ENCODE peak calls at places on chromosomes 6 and 20, in four cellular contexts. One of them, this sample, is unnamed. For H3K4me1, the result is how much of the 10 kb centered on the place peaks cover.

GRCh38 chr6:50030350-50030749 is 8.6 kb upstream of the DEFB110 start:
- DNase-seq in A549: no peak
- DNase-seq in adrenal gland: no peak
- DNase-seq in breast epithelium: no peak
- DNase-seq in this sample: no peak

GRCh38 chr6:56172144-56172543 is 75.2 kb downstream of the COL21A1 start:
- DNase-seq in A549: no peak
- DNase-seq in adrenal gland: no peak
- DNase-seq in breast epithelium: no peak
- DNase-seq in this sample: no peak

GRCh38 chr6:151387581-151387980 is 3.8 kb downstream of the ZBTB2 start:
- DNase-seq in A549: no peak
- DNase-seq in adrenal gland: no peak
- DNase-seq in breast epithelium: no peak
- DNase-seq in this sample: no peak

GRCh38 chr20:33309631-33310030 is 26.6 kb downstream of the BPIFB1 start:
- DNase-seq in A549: no peak
- DNase-seq in adrenal gland: no peak
- DNase-seq in breast epithelium: no peak
- DNase-seq in this sample: no peak

GRCh38 chr20:48482790-48483189 is 345.0 kb downstream of the PREX1 start:
- DNase-seq in A549: no peak
- DNase-seq in adrenal gland: no peak
- DNase-seq in breast epithelium: no peak
- DNase-seq in this sample: no peak

GRCh38 chr6:3961581-3962225 is 112.5 kb downstream of the FAM50B start:
- DNase-seq in A549: no peak
- DNase-seq in adrenal gland: no peak
- DNase-seq in breast epithelium: no peak
- DNase-seq in this sample: no peak

GRCh38 chr6:156634971-156635371 is 142.2 kb upstream of the ARID1B start:
- DNase-seq in A549: no peak
- DNase-seq in adrenal gland: no peak
- DNase-seq in breast epithelium: no peak
- DNase-seq in this sample: no peak

GRCh38 chr6:38522322-38522721 is 117.4 kb downstream of the BTBD9 start:
- DNase-seq in A549: peak
- DNase-seq in adrenal gland: no peak
- DNase-seq in breast epithelium: no peak
- DNase-seq in this sample: no peak

GRCh38 chr6:118580585-118581419 is 32.7 kb downstream of the PLN start:
- DNase-seq in A549: peak
- DNase-seq in adrenal gland: peak
- DNase-seq in breast epithelium: no peak
- DNase-seq in this sample: peak

GRCh38 chr20:8078528-8078914 is 53.5 kb upstream of the PLCB1 start:
- DNase-seq in A549: peak
- DNase-seq in adrenal gland: no peak
- DNase-seq in breast epithelium: no peak
- DNase-seq in this sample: no peak

GRCh38 chr6:44989391-44989790 is 338.7 kb upstream of the RUNX2 start:
- DNase-seq in A549: no peak
- DNase-seq in adrenal gland: no peak
- DNase-seq in breast epithelium: no peak
- DNase-seq in this sample: no peak

GRCh38 chr6:143803769-143804540 is 39.2 kb upstream of the LTV1 start:
- DNase-seq in A549: no peak
- DNase-seq in adrenal gland: no peak
- DNase-seq in breast epithelium: no peak
- DNase-seq in this sample: no peak

GRCh38 chr6:15962449-15962764 is 166.5 kb upstream of the MYLIP start:
- DNase-seq in A549: no peak
- DNase-seq in adrenal gland: no peak
- DNase-seq in breast epithelium: no peak
- DNase-seq in this sample: no peak

GRCh38 chr6:119609865-119610264 is 260.3 kb upstream of the MAN1A1 start:
- DNase-seq in A549: no peak
- DNase-seq in adrenal gland: no peak
- DNase-seq in breast epithelium: no peak
- DNase-seq in this sample: no peak

GRCh38 chr6:151807513-151808330 is at the start of gene ESR1:
- DNase-seq in A549: no peak
- DNase-seq in adrenal gland: peak
- DNase-seq in breast epithelium: peak
- DNase-seq in this sample: peak

GRCh38 chr20:61300741-61301140 is 48.7 kb downstream of the CDH4 start:
- DNase-seq in A549: no peak
- DNase-seq in adrenal gland: no peak
- DNase-seq in breast epithelium: no peak
- DNase-seq in this sample: no peak

GRCh38 chr20:45944151-45944964 is 9.9 kb downstream of the PCIF1 start:
- DNase-seq in A549: peak
- DNase-seq in adrenal gland: peak
- DNase-seq in breast epithelium: no peak
- DNase-seq in this sample: no peak

GRCh38 chr6:82331031-82331773 is 32.4 kb upstream of the TPBG start:
- DNase-seq in A549: peak
- DNase-seq in adrenal gland: no peak
- DNase-seq in breast epithelium: no peak
- DNase-seq in this sample: no peak

GRCh38 chr20:50484271-50484976 is 25.8 kb upstream of the PTPN1 start:
- DNase-seq in A549: no peak
- DNase-seq in adrenal gland: no peak
- DNase-seq in breast epithelium: no peak
- DNase-seq in this sample: no peak

GRCh38 chr6:116229287-116229913 is 24.5 kb downstream of the TSPYL4 start:
- DNase-seq in A549: peak
- DNase-seq in adrenal gland: peak
- DNase-seq in breast epithelium: peak
- DNase-seq in this sample: peak

DNA sequence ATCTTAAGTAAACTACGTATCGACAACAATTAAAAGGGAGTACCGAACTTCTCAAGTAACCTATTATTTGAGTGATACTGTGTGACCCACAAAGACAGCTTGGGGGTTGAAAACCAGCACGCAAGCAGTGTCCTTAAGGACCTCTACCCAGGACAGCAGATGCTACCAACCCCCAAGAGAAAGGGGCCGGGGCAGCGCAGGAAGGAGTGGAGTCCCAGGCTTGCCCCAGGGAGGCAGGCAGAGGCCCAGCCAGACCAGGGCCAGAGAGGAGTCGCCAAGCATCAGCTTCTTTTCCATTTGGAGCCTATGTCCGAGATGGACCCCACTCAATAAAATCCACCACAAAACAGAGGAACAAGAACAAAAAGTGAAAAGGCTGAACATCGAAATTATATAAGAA is 11.9 kb downstream of the DIDO1 start:
- DNase-seq in A549: no peak
- DNase-seq in adrenal gland: no peak
- DNase-seq in breast epithelium: no peak
- DNase-seq in this sample: no peak
- H3K27ac ChIP-seq in A549: no peak
- H3K27ac ChIP-seq in adrenal gland: no peak
- H3K27ac ChIP-seq in breast epithelium: no peak
- H3K27ac ChIP-seq in this sample: peak

GRCh38 chr6:163437466-163437865 is 22.9 kb downstream of the QKI start:
- DNase-seq in A549: no peak
- DNase-seq in adrenal gland: no peak
- DNase-seq in breast epithelium: no peak
- DNase-seq in this sample: no peak
- H3K4me1 ChIP-seq in A549: under half
- H3K4me1 ChIP-seq in adrenal gland: under half
- H3K4me1 ChIP-seq in breast epithelium: under half
- H3K4me1 ChIP-seq in this sample: under half

GRCh38 chr20:58244517-58245030 is 16.1 kb upstream of the ANKRD60 start:
- DNase-seq in A549: no peak
- DNase-seq in adrenal gland: no peak
- DNase-seq in breast epithelium: no peak
- DNase-seq in this sample: no peak
- TF ChIP-seq POLR2A in A549: no peak
- TF ChIP-seq POLR2A in adrenal gland: no peak
- TF ChIP-seq POLR2A in breast epithelium: no peak
- TF ChIP-seq POLR2A in this sample: no peak

DNA sequence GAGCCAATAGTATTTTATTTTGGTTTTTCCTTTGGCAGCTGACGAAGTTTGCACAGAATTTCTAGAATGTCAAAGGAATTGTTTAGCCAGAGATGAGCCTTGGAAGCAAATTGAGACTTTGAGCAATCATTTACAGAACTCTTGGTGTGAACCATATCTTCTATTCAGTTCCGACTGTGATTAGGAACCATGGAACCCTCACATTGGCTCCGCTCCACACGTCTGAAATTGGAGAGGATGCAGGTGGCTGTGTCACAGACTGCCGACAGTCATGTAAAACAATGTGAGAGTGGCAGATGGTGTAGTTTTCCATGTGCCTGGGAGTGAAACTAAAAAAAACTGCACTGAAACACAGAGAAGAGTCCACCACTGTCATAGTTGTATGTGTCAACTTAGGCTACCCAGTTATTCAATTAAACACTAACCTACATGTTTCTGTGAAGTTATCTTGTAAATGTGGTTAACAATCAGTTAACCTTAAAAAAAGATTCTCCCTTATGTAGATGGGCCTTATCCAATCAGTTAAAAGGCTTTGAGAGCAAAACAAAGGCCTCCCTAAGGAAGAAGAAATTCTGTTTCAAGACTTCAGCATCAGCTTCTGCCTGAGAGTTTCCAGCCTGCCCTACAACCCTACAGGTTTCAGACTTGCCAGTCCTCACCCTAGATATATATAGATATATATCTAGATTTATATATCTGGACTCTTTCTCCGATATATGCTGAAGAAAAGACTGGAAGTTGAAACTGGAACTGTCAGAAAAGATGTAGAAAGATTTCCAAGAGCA is 3.3 kb upstream of the HMGN4 start:
- DNase-seq in A549: peak
- DNase-seq in adrenal gland: no peak
- DNase-seq in breast epithelium: no peak
- DNase-seq in this sample: no peak
- H3K27ac ChIP-seq in A549: no peak
- H3K27ac ChIP-seq in adrenal gland: no peak
- H3K27ac ChIP-seq in breast epithelium: no peak
- H3K27ac ChIP-seq in this sample: peak

GRCh38 chr20:41159547-41159946 is 22.2 kb downstream of the PLCG1 start:
- DNase-seq in A549: no peak
- DNase-seq in adrenal gland: no peak
- DNase-seq in breast epithelium: no peak
- DNase-seq in this sample: no peak
- H3K4me1 ChIP-seq in A549: under half
- H3K4me1 ChIP-seq in adrenal gland: under half
- H3K4me1 ChIP-seq in breast epithelium: under half
- H3K4me1 ChIP-seq in this sample: under half

GRCh38 chr6:93523365-93523764 is 104.0 kb upstream of the EPHA7 start:
- DNase-seq in A549: no peak
- DNase-seq in adrenal gland: no peak
- DNase-seq in breast epithelium: no peak
- DNase-seq in this sample: no peak
- TF ChIP-seq POLR2A in A549: no peak
- TF ChIP-seq POLR2A in adrenal gland: no peak
- TF ChIP-seq POLR2A in breast epithelium: no peak
- TF ChIP-seq POLR2A in this sample: no peak

GRCh38 chr6:42025066-42025789 is 25.1 kb upstream of the TAF8 start:
- DNase-seq in A549: no peak
- DNase-seq in adrenal gland: no peak
- DNase-seq in breast epithelium: no peak
- DNase-seq in this sample: no peak
- H3K27ac ChIP-seq in A549: no peak
- H3K27ac ChIP-seq in adrenal gland: no peak
- H3K27ac ChIP-seq in breast epithelium: no peak
- H3K27ac ChIP-seq in this sample: no peak

GRCh38 chr6:52351879-52352238 is 10.1 kb upstream of the PAQR8 start:
- DNase-seq in A549: no peak
- DNase-seq in adrenal gland: no peak
- DNase-seq in breast epithelium: no peak
- DNase-seq in this sample: no peak
- H3K4me1 ChIP-seq in A549: under half
- H3K4me1 ChIP-seq in adrenal gland: under half
- H3K4me1 ChIP-seq in breast epithelium: under half
- H3K4me1 ChIP-seq in this sample: under half

GRCh38 chr20:10040070-10040970 is 5.5 kb downstream of the ANKEF1 start:
- DNase-seq in A549: peak
- DNase-seq in adrenal gland: no peak
- DNase-seq in breast epithelium: no peak
- DNase-seq in this sample: no peak

GRCh38 chr20:10033905-10034304 is 882 bp upstream of the ANKEF1 start:
- DNase-seq in A549: no peak
- DNase-seq in adrenal gland: no peak
- DNase-seq in breast epithelium: no peak
- DNase-seq in this sample: no peak

DNA sequence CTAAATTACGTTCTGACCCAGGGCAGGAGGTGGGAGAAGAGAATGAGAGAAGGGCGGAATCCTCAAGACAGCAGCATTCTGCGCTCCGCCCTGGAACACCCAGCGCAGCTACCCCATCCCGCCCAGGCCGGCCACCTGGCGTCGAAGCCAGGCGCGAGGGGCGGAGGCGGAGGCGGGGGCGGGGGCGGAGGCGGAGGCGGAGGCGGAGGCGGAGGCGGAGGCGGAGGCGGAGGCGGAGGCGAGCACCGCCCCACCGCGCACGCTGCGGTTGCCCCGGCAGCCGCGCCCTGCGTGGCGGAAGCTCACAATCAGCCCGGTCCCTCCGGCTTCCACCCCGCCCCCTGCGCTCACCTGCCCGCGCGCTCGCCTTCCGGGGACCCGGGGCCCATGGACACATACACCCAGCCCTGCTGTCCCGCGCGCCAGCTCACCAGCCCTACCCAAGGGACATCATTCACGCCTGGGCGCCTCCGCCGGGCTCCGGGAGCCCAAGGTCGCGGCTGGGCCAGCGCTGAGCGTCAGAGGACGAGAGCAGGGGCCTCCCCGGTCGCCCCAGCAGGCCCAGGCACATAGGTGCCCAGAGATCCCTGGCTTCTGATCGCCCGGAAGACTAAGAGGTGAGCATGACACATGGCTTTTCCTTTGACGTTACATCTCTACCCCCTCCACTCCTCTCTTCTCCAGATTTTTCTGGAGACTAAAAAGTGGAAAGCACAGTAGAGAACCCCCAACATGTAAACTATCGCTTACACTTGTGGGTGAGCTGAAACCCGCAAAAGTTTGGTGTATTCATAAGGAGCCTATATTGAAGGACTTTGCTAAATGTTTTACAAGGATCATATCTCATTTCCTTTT is at the start of gene ANKEF1:
- DNase-seq in A549: peak
- DNase-seq in adrenal gland: peak
- DNase-seq in breast epithelium: peak
- DNase-seq in this sample: peak
- TF ChIP-seq POLR2A in A549: peak
- TF ChIP-seq POLR2A in adrenal gland: no peak
- TF ChIP-seq POLR2A in breast epithelium: no peak
- TF ChIP-seq POLR2A in this sample: no peak

DNA sequence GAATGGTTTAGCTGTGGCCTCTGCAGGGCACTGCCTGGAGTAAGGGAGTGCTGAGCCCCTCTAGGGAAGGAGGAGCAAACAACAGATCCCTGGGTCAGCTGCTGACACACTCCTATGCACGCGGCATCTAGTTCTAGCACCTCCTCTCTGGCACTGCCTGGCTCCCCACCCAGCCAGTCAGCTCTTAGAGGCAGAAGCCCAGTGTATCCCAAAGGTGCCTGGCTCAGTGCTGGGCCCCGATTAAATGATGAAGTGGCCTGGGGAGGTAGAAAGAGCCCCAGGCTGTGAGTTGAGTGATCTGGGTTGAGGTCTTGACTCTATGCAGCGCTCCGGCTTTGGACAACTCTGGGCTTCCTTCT is 7.6 kb upstream of the VEGFA start:
- DNase-seq in A549: no peak
- DNase-seq in adrenal gland: no peak
- DNase-seq in breast epithelium: no peak
- DNase-seq in this sample: peak
- H3K27ac ChIP-seq in A549: no peak
- H3K27ac ChIP-seq in adrenal gland: no peak
- H3K27ac ChIP-seq in breast epithelium: no peak
- H3K27ac ChIP-seq in this sample: no peak